ENCODE peak calls at places on chromosomes 4 and X, in five cellular contexts. One of them, this sample, is unnamed.

GRCh38 chr4:53573696-53574095 is 17.6 kb downstream of the LNX1 start:
- DNase-seq in mammary epithelial cell: no peak
- DNase-seq in brain microvascular endothelial cell: no peak
- DNase-seq in bronchial epithelial cell: no peak
- DNase-seq in breast epithelium: no peak
- DNase-seq in this sample: no peak

GRCh38 chrX:9765072-9765736 is 443 bp downstream of the GPR143 start:
- DNase-seq in brain microvascular endothelial cell: no peak
- DNase-seq in mammary epithelial cell: no peak
- DNase-seq in bronchial epithelial cell: peak
- DNase-seq in breast epithelium: no peak
- DNase-seq in this sample: no peak

GRCh38 chrX:10189317-10190268 is 32.8 kb downstream of the CLCN4 start:
- DNase-seq in mammary epithelial cell: peak
- DNase-seq in breast epithelium: peak
- DNase-seq in bronchial epithelial cell: peak
- DNase-seq in brain microvascular endothelial cell: peak
- DNase-seq in this sample: no peak

GRCh38 chr4:39042365-39042764 is 10.2 kb upstream of the TMEM156 start:
- DNase-seq in brain microvascular endothelial cell: no peak
- DNase-seq in bronchial epithelial cell: no peak
- DNase-seq in breast epithelium: no peak
- DNase-seq in mammary epithelial cell: no peak
- DNase-seq in this sample: no peak

GRCh38 chr4:126958482-126958881 is 674.3 kb upstream of the INTU start:
- DNase-seq in bronchial epithelial cell: no peak
- DNase-seq in mammary epithelial cell: no peak
- DNase-seq in brain microvascular endothelial cell: no peak
- DNase-seq in breast epithelium: no peak
- DNase-seq in this sample: no peak

GRCh38 chr4:35252866-35253265 is 991.4 kb downstream of the ARAP2 start:
- DNase-seq in breast epithelium: no peak
- DNase-seq in mammary epithelial cell: no peak
- DNase-seq in brain microvascular endothelial cell: no peak
- DNase-seq in bronchial epithelial cell: peak
- DNase-seq in this sample: no peak

GRCh38 chrX:109886122-109886761 is 116.7 kb upstream of the TMEM164 start:
- DNase-seq in breast epithelium: no peak
- DNase-seq in brain microvascular endothelial cell: peak
- DNase-seq in bronchial epithelial cell: peak
- DNase-seq in mammary epithelial cell: peak
- DNase-seq in this sample: peak

GRCh38 chr4:82753238-82753637 is 45.4 kb downstream of the SCD5 start:
- DNase-seq in bronchial epithelial cell: peak
- DNase-seq in mammary epithelial cell: peak
- DNase-seq in breast epithelium: no peak
- DNase-seq in brain microvascular endothelial cell: no peak
- DNase-seq in this sample: no peak

GRCh38 chr4:1990348-1990645 is 18.5 kb downstream of the NELFA start:
- DNase-seq in bronchial epithelial cell: no peak
- DNase-seq in breast epithelium: no peak
- DNase-seq in mammary epithelial cell: no peak
- DNase-seq in brain microvascular endothelial cell: no peak
- DNase-seq in this sample: no peak

GRCh38 chr4:88753658-88754431 is 56.2 kb upstream of the NAP1L5 start:
- DNase-seq in mammary epithelial cell: no peak
- DNase-seq in brain microvascular endothelial cell: no peak
- DNase-seq in breast epithelium: no peak
- DNase-seq in bronchial epithelial cell: no peak
- DNase-seq in this sample: no peak

GRCh38 chr4:114598191-114599121 is at the start of gene UGT8:
- DNase-seq in brain microvascular endothelial cell: no peak
- DNase-seq in breast epithelium: no peak
- DNase-seq in bronchial epithelial cell: no peak
- DNase-seq in mammary epithelial cell: peak
- DNase-seq in this sample: no peak

GRCh38 chr4:123393696-123394095 is 2.9 kb upstream of the SPRY1 start:
- DNase-seq in bronchial epithelial cell: no peak
- DNase-seq in brain microvascular endothelial cell: no peak
- DNase-seq in mammary epithelial cell: no peak
- DNase-seq in breast epithelium: no peak
- DNase-seq in this sample: no peak

GRCh38 chrX:121221321-121221977 is 174.0 kb downstream of the GLUD2 start:
- DNase-seq in bronchial epithelial cell: no peak
- DNase-seq in breast epithelium: no peak
- DNase-seq in brain microvascular endothelial cell: no peak
- DNase-seq in mammary epithelial cell: no peak
- DNase-seq in this sample: no peak

GRCh38 chr4:5782829-5783476 is 72.0 kb downstream of the EVC start:
- DNase-seq in breast epithelium: no peak
- DNase-seq in mammary epithelial cell: no peak
- DNase-seq in bronchial epithelial cell: no peak
- DNase-seq in brain microvascular endothelial cell: no peak
- DNase-seq in this sample: no peak

GRCh38 chrX:105822138-105823091 is at the start of gene NRK:
- DNase-seq in mammary epithelial cell: no peak
- DNase-seq in breast epithelium: peak
- DNase-seq in bronchial epithelial cell: no peak
- DNase-seq in brain microvascular endothelial cell: peak
- DNase-seq in this sample: no peak

GRCh38 chr4:115484479-115484878 is 371.1 kb upstream of the NDST4 start:
- DNase-seq in brain microvascular endothelial cell: no peak
- DNase-seq in bronchial epithelial cell: no peak
- DNase-seq in breast epithelium: no peak
- DNase-seq in mammary epithelial cell: no peak
- DNase-seq in this sample: no peak

GRCh38 chr4:24672871-24673270 is 88.5 kb upstream of the DHX15 start:
- DNase-seq in bronchial epithelial cell: no peak
- DNase-seq in brain microvascular endothelial cell: no peak
- DNase-seq in mammary epithelial cell: no peak
- DNase-seq in breast epithelium: no peak
- DNase-seq in this sample: no peak

GRCh38 chr4:122379239-122379638 is 428 bp downstream of the ADAD1 start:
- DNase-seq in brain microvascular endothelial cell: no peak
- DNase-seq in mammary epithelial cell: no peak
- DNase-seq in breast epithelium: no peak
- DNase-seq in bronchial epithelial cell: no peak
- DNase-seq in this sample: no peak

GRCh38 chrX:20711366-20711765 is 444.7 kb upstream of the RPS6KA3 start:
- DNase-seq in breast epithelium: no peak
- DNase-seq in brain microvascular endothelial cell: no peak
- DNase-seq in mammary epithelial cell: no peak
- DNase-seq in bronchial epithelial cell: no peak
- DNase-seq in this sample: no peak

GRCh38 chr4:40699648-40700047 is 50.1 kb upstream of the NSUN7 start:
- DNase-seq in bronchial epithelial cell: no peak
- DNase-seq in breast epithelium: no peak
- DNase-seq in brain microvascular endothelial cell: peak
- DNase-seq in mammary epithelial cell: peak
- DNase-seq in this sample: no peak

GRCh38 chr4:152399246-152399645 is 136.6 kb downstream of the FBXW7 start:
- DNase-seq in mammary epithelial cell: no peak
- DNase-seq in bronchial epithelial cell: no peak
- DNase-seq in breast epithelium: no peak
- DNase-seq in brain microvascular endothelial cell: no peak
- DNase-seq in this sample: peak

GRCh38 chrX:37745354-37745753 is 34.5 kb upstream of the CYBB start:
- DNase-seq in mammary epithelial cell: peak
- DNase-seq in brain microvascular endothelial cell: peak
- DNase-seq in breast epithelium: peak
- DNase-seq in bronchial epithelial cell: peak
- DNase-seq in this sample: no peak

GRCh38 chrX:19303216-19303880 is 40.4 kb upstream of the PDHA1 start:
- DNase-seq in brain microvascular endothelial cell: peak
- DNase-seq in mammary epithelial cell: peak
- DNase-seq in breast epithelium: no peak
- DNase-seq in bronchial epithelial cell: peak
- DNase-seq in this sample: no peak

GRCh38 chr4:2062808-2063524 is 3.8 kb downstream of the NAT8L start:
- DNase-seq in brain microvascular endothelial cell: no peak
- DNase-seq in mammary epithelial cell: no peak
- DNase-seq in bronchial epithelial cell: no peak
- DNase-seq in breast epithelium: no peak
- DNase-seq in this sample: no peak

GRCh38 chr4:41866799-41867677 is 68.2 kb upstream of the TMEM33 start:
- DNase-seq in breast epithelium: no peak
- DNase-seq in brain microvascular endothelial cell: no peak
- DNase-seq in mammary epithelial cell: no peak
- DNase-seq in bronchial epithelial cell: no peak
- DNase-seq in this sample: no peak

GRCh38 chr4:109945056-109945455 is 32.4 kb downstream of the EGF start:
- DNase-seq in mammary epithelial cell: peak
- DNase-seq in brain microvascular endothelial cell: no peak
- DNase-seq in bronchial epithelial cell: peak
- DNase-seq in breast epithelium: no peak
- DNase-seq in this sample: no peak

GRCh38 chrX:283115-283845 is 2.1 kb downstream of the PLCXD1 start:
- DNase-seq in bronchial epithelial cell: peak
- DNase-seq in breast epithelium: peak
- DNase-seq in mammary epithelial cell: peak
- DNase-seq in brain microvascular endothelial cell: peak
- DNase-seq in this sample: peak

GRCh38 chrX:131977619-131978018 is 45.5 kb upstream of the STK26 start:
- DNase-seq in breast epithelium: no peak
- DNase-seq in bronchial epithelial cell: peak
- DNase-seq in mammary epithelial cell: no peak
- DNase-seq in brain microvascular endothelial cell: peak
- DNase-seq in this sample: no peak

GRCh38 chr4:152327606-152328453 is 208.1 kb downstream of the FBXW7 start:
- DNase-seq in bronchial epithelial cell: no peak
- DNase-seq in mammary epithelial cell: no peak
- DNase-seq in brain microvascular endothelial cell: no peak
- DNase-seq in breast epithelium: no peak
- DNase-seq in this sample: no peak

GRCh38 chrX:7086384-7086783 is 61.1 kb upstream of the STS start:
- DNase-seq in brain microvascular endothelial cell: no peak
- DNase-seq in breast epithelium: no peak
- DNase-seq in bronchial epithelial cell: no peak
- DNase-seq in mammary epithelial cell: no peak
- DNase-seq in this sample: no peak

GRCh38 chr4:94339779-94340178 is 2.9 kb downstream of the HPGDS start:
- DNase-seq in brain microvascular endothelial cell: no peak
- DNase-seq in breast epithelium: no peak
- DNase-seq in bronchial epithelial cell: no peak
- DNase-seq in mammary epithelial cell: no peak
- DNase-seq in this sample: peak

GRCh38 chrX:84362184-84362838 is 139.9 kb downstream of the HDX start:
- DNase-seq in breast epithelium: no peak
- DNase-seq in bronchial epithelial cell: no peak
- DNase-seq in brain microvascular endothelial cell: no peak
- DNase-seq in mammary epithelial cell: no peak
- DNase-seq in this sample: no peak

GRCh38 chrX:38796926-38797325 is 4.3 kb upstream of the MID1IP1 start:
- DNase-seq in bronchial epithelial cell: peak
- DNase-seq in brain microvascular endothelial cell: no peak
- DNase-seq in breast epithelium: no peak
- DNase-seq in mammary epithelial cell: peak
- DNase-seq in this sample: no peak

GRCh38 chrX:24242649-24243556 is 71.0 kb downstream of the SUPT20HL2 start:
- DNase-seq in bronchial epithelial cell: no peak
- DNase-seq in brain microvascular endothelial cell: peak
- DNase-seq in breast epithelium: no peak
- DNase-seq in mammary epithelial cell: no peak
- DNase-seq in this sample: peak

GRCh38 chr4:187357861-187358260 is 634.2 kb upstream of the FAT1 start:
- DNase-seq in breast epithelium: no peak
- DNase-seq in bronchial epithelial cell: no peak
- DNase-seq in brain microvascular endothelial cell: no peak
- DNase-seq in mammary epithelial cell: no peak
- DNase-seq in this sample: no peak

DNA sequence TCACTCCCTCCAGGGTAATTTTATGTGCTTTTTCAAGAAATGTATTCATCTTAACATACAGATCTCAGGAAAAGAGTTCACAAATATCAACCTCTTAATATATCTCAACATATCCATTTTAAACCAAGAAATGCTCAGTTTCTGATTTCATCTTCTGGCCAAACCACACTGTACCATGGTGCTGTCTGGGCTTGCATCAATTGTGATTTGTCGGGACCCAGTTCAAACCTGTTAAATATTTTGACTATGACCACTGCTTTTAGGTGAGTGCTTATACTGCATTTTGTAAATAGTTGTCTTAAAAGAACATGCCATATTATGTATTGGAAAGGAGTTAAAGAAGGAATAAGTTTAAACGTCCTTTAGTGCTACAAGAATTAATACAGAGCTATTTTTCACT is 352.1 kb downstream of the SPOCK3 start:
- DNase-seq in brain microvascular endothelial cell: no peak
- DNase-seq in bronchial epithelial cell: peak
- DNase-seq in mammary epithelial cell: peak
- DNase-seq in breast epithelium: no peak
- DNase-seq in this sample: no peak
- H3K4me3 ChIP-seq in brain microvascular endothelial cell: no peak
- H3K4me3 ChIP-seq in bronchial epithelial cell: no peak
- H3K4me3 ChIP-seq in mammary epithelial cell: no peak
- H3K4me3 ChIP-seq in breast epithelium: no peak
- H3K4me3 ChIP-seq in this sample: no peak

GRCh38 chr4:170990989-170991589 is 822.1 kb upstream of the GALNTL6 start:
- DNase-seq in brain microvascular endothelial cell: peak
- DNase-seq in bronchial epithelial cell: peak
- DNase-seq in breast epithelium: no peak
- DNase-seq in mammary epithelial cell: peak
- DNase-seq in this sample: peak
- TF ChIP-seq CTCF in brain microvascular endothelial cell: peak
- TF ChIP-seq CTCF in bronchial epithelial cell: peak
- TF ChIP-seq CTCF in breast epithelium: no peak
- TF ChIP-seq CTCF in mammary epithelial cell: peak
- TF ChIP-seq CTCF in this sample: peak

GRCh38 chr4:15469402-15470148 is at the start of gene CC2D2A:
- DNase-seq in mammary epithelial cell: peak
- DNase-seq in breast epithelium: no peak
- DNase-seq in bronchial epithelial cell: peak
- DNase-seq in brain microvascular endothelial cell: peak
- DNase-seq in this sample: no peak

GRCh38 chr4:15466596-15466995 is 3.1 kb upstream of the CC2D2A start:
- DNase-seq in bronchial epithelial cell: no peak
- DNase-seq in breast epithelium: no peak
- DNase-seq in brain microvascular endothelial cell: no peak
- DNase-seq in mammary epithelial cell: no peak
- DNase-seq in this sample: no peak

DNA sequence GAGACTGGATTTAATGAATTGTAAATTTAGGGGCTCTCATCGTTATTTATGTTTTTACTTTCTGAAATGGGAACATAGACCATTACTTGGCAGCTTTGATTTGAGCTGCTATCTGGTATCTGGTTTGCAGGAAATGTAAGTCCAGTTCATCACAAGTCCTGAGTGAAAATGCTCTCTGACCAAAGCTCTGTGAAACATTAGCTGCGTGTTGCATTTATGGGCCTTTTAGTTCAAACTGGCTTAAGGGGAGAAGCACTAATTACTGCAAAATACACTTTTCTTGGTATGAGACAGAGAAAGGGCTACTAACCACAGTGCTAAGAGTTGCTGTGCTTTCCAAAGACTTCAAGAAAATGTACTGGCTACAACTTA is 453 bp downstream of the CC2D2A start:
- DNase-seq in brain microvascular endothelial cell: no peak
- DNase-seq in bronchial epithelial cell: no peak
- DNase-seq in mammary epithelial cell: no peak
- DNase-seq in breast epithelium: no peak
- DNase-seq in this sample: no peak
- H3K4me3 ChIP-seq in brain microvascular endothelial cell: peak
- H3K4me3 ChIP-seq in bronchial epithelial cell: peak
- H3K4me3 ChIP-seq in mammary epithelial cell: peak
- H3K4me3 ChIP-seq in breast epithelium: peak
- H3K4me3 ChIP-seq in this sample: no peak

GRCh38 chr4:106603471-106603870 is 234.9 kb upstream of the GIMD1 start:
- DNase-seq in breast epithelium: no peak
- DNase-seq in mammary epithelial cell: no peak
- DNase-seq in bronchial epithelial cell: no peak
- DNase-seq in brain microvascular endothelial cell: no peak
- DNase-seq in this sample: no peak
- TF ChIP-seq CTCF in breast epithelium: no peak
- TF ChIP-seq CTCF in mammary epithelial cell: no peak
- TF ChIP-seq CTCF in bronchial epithelial cell: no peak
- TF ChIP-seq CTCF in brain microvascular endothelial cell: no peak
- TF ChIP-seq CTCF in this sample: no peak